ENCODE peak calls at places on chromosomes 2 and 18, in eight cellular contexts. One of them, this sample, is unnamed. For H3K4me1, the result is how much of the 10 kb centered on the place peaks cover.

GRCh38 chr2:9228781-9229469 is 22.3 kb downstream of the ASAP2 start:
- DNase-seq in astrocyte: no peak
- DNase-seq in PC-9: no peak
- DNase-seq in heart left ventricle: no peak
- DNase-seq in small intestine: no peak
- DNase-seq in MM.1S: no peak
- DNase-seq in body of pancreas: no peak
- DNase-seq in CD4-positive, CD25-positive, alpha-beta regulatory T cell: no peak
- DNase-seq in this sample: no peak

GRCh38 chr18:49510393-49511115 is 23.5 kb upstream of the C18orf32 start:
- DNase-seq in small intestine: peak
- DNase-seq in CD4-positive, CD25-positive, alpha-beta regulatory T cell: peak
- DNase-seq in astrocyte: no peak
- DNase-seq in body of pancreas: peak
- DNase-seq in heart left ventricle: peak
- DNase-seq in PC-9: peak
- DNase-seq in MM.1S: peak
- DNase-seq in this sample: no peak

GRCh38 chr2:199223791-199224190 is 233.9 kb downstream of the SATB2 start:
- DNase-seq in small intestine: peak
- DNase-seq in body of pancreas: no peak
- DNase-seq in MM.1S: no peak
- DNase-seq in PC-9: peak
- DNase-seq in astrocyte: peak
- DNase-seq in CD4-positive, CD25-positive, alpha-beta regulatory T cell: no peak
- DNase-seq in heart left ventricle: no peak
- DNase-seq in this sample: no peak

GRCh38 chr2:223973606-223974005 is 16.3 kb downstream of the MRPL44 start:
- DNase-seq in CD4-positive, CD25-positive, alpha-beta regulatory T cell: no peak
- DNase-seq in PC-9: no peak
- DNase-seq in astrocyte: no peak
- DNase-seq in MM.1S: no peak
- DNase-seq in small intestine: no peak
- DNase-seq in heart left ventricle: no peak
- DNase-seq in body of pancreas: no peak
- DNase-seq in this sample: no peak

GRCh38 chr2:73059106-73059505 is 12.4 kb downstream of the SFXN5 start:
- DNase-seq in astrocyte: no peak
- DNase-seq in heart left ventricle: no peak
- DNase-seq in MM.1S: no peak
- DNase-seq in CD4-positive, CD25-positive, alpha-beta regulatory T cell: no peak
- DNase-seq in PC-9: no peak
- DNase-seq in body of pancreas: no peak
- DNase-seq in small intestine: no peak
- DNase-seq in this sample: no peak

GRCh38 chr18:55541571-55541970 is 46.4 kb downstream of the TCF4 start:
- DNase-seq in astrocyte: no peak
- DNase-seq in MM.1S: no peak
- DNase-seq in heart left ventricle: no peak
- DNase-seq in body of pancreas: no peak
- DNase-seq in CD4-positive, CD25-positive, alpha-beta regulatory T cell: no peak
- DNase-seq in PC-9: no peak
- DNase-seq in small intestine: no peak
- DNase-seq in this sample: no peak

GRCh38 chr2:75221872-75222271 is 22.6 kb upstream of the TACR1 start:
- DNase-seq in heart left ventricle: no peak
- DNase-seq in PC-9: no peak
- DNase-seq in MM.1S: no peak
- DNase-seq in small intestine: no peak
- DNase-seq in astrocyte: peak
- DNase-seq in body of pancreas: no peak
- DNase-seq in CD4-positive, CD25-positive, alpha-beta regulatory T cell: no peak
- DNase-seq in this sample: no peak

GRCh38 chr2:208820289-208820688 is 413.7 kb downstream of the PTH2R start:
- DNase-seq in CD4-positive, CD25-positive, alpha-beta regulatory T cell: no peak
- DNase-seq in small intestine: no peak
- DNase-seq in PC-9: no peak
- DNase-seq in MM.1S: peak
- DNase-seq in heart left ventricle: no peak
- DNase-seq in body of pancreas: no peak
- DNase-seq in astrocyte: no peak
- DNase-seq in this sample: no peak

GRCh38 chr2:100470898-100471514 is 724 bp downstream of the NMS start:
- DNase-seq in CD4-positive, CD25-positive, alpha-beta regulatory T cell: no peak
- DNase-seq in heart left ventricle: no peak
- DNase-seq in PC-9: no peak
- DNase-seq in small intestine: no peak
- DNase-seq in body of pancreas: no peak
- DNase-seq in MM.1S: no peak
- DNase-seq in astrocyte: no peak
- DNase-seq in this sample: no peak

GRCh38 chr2:166373951-166374350 is 1.8 kb downstream of the SCN9A start:
- DNase-seq in PC-9: peak
- DNase-seq in astrocyte: peak
- DNase-seq in small intestine: no peak
- DNase-seq in MM.1S: peak
- DNase-seq in body of pancreas: no peak
- DNase-seq in heart left ventricle: no peak
- DNase-seq in CD4-positive, CD25-positive, alpha-beta regulatory T cell: no peak
- DNase-seq in this sample: no peak

GRCh38 chr2:166375205-166375735 is 474 bp downstream of the SCN9A start:
- DNase-seq in astrocyte: peak
- DNase-seq in heart left ventricle: no peak
- DNase-seq in small intestine: no peak
- DNase-seq in PC-9: no peak
- DNase-seq in MM.1S: peak
- DNase-seq in CD4-positive, CD25-positive, alpha-beta regulatory T cell: no peak
- DNase-seq in body of pancreas: no peak
- DNase-seq in this sample: no peak

GRCh38 chr2:166375736-166376487 is at the start of gene SCN9A:
- DNase-seq in body of pancreas: peak
- DNase-seq in MM.1S: peak
- DNase-seq in heart left ventricle: peak
- DNase-seq in PC-9: peak
- DNase-seq in CD4-positive, CD25-positive, alpha-beta regulatory T cell: no peak
- DNase-seq in small intestine: peak
- DNase-seq in astrocyte: peak
- DNase-seq in this sample: peak

GRCh38 chr2:166376488-166376828 is 714 bp upstream of the SCN9A start:
- DNase-seq in small intestine: no peak
- DNase-seq in heart left ventricle: peak
- DNase-seq in MM.1S: peak
- DNase-seq in PC-9: no peak
- DNase-seq in body of pancreas: no peak
- DNase-seq in astrocyte: no peak
- DNase-seq in CD4-positive, CD25-positive, alpha-beta regulatory T cell: no peak
- DNase-seq in this sample: no peak

DNA sequence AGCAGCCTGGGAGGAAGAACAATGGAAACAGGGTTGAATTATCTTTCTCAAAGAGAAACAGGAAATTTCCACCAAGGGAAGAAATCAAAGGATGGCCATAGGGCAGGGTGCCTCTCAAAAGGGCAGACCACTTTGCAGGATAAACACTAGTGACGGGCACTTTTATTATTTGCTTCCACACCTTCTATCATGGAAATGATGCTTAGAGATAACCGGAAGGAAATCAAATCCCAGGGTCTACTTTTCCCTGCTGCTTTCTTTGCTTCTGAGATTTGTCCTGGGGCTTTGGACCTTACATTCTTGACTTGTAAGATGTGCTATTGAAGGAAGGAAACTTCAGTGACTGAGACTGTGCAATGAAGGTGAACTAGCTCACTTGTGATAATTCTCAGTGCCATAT is 1.1 kb upstream of the SCN9A start:
- DNase-seq in small intestine: no peak
- DNase-seq in CD4-positive, CD25-positive, alpha-beta regulatory T cell: no peak
- DNase-seq in MM.1S: no peak
- DNase-seq in heart left ventricle: no peak
- DNase-seq in PC-9: no peak
- DNase-seq in body of pancreas: no peak
- DNase-seq in astrocyte: no peak
- DNase-seq in this sample: no peak
- H3K4me3 ChIP-seq in small intestine: no peak
- H3K4me3 ChIP-seq in CD4-positive, CD25-positive, alpha-beta regulatory T cell: no peak
- H3K4me3 ChIP-seq in MM.1S: no peak
- H3K4me3 ChIP-seq in heart left ventricle: peak
- H3K4me3 ChIP-seq in PC-9: no peak
- H3K4me3 ChIP-seq in body of pancreas: no peak
- H3K4me3 ChIP-seq in astrocyte: peak
- H3K4me3 ChIP-seq in this sample: no peak

GRCh38 chr18:23537274-23537673 is 34.0 kb downstream of the RMC1 start:
- DNase-seq in PC-9: no peak
- DNase-seq in CD4-positive, CD25-positive, alpha-beta regulatory T cell: no peak
- DNase-seq in heart left ventricle: no peak
- DNase-seq in small intestine: no peak
- DNase-seq in body of pancreas: no peak
- DNase-seq in astrocyte: no peak
- DNase-seq in MM.1S: no peak
- DNase-seq in this sample: no peak
- H3K27ac ChIP-seq in PC-9: no peak
- H3K27ac ChIP-seq in CD4-positive, CD25-positive, alpha-beta regulatory T cell: no peak
- H3K27ac ChIP-seq in heart left ventricle: no peak
- H3K27ac ChIP-seq in small intestine: no peak
- H3K27ac ChIP-seq in body of pancreas: no peak
- H3K27ac ChIP-seq in astrocyte: no peak
- H3K27ac ChIP-seq in MM.1S: no peak
- H3K27ac ChIP-seq in this sample: no peak

GRCh38 chr2:62204998-62205496 is 9.1 kb downstream of the B3GNT2 start:
- DNase-seq in PC-9: no peak
- DNase-seq in heart left ventricle: no peak
- DNase-seq in CD4-positive, CD25-positive, alpha-beta regulatory T cell: no peak
- DNase-seq in astrocyte: no peak
- DNase-seq in MM.1S: no peak
- DNase-seq in small intestine: no peak
- DNase-seq in body of pancreas: no peak
- DNase-seq in this sample: no peak

GRCh38 chr2:62203459-62203858 is 7.5 kb downstream of the B3GNT2 start:
- DNase-seq in PC-9: no peak
- DNase-seq in heart left ventricle: no peak
- DNase-seq in small intestine: no peak
- DNase-seq in MM.1S: no peak
- DNase-seq in body of pancreas: no peak
- DNase-seq in CD4-positive, CD25-positive, alpha-beta regulatory T cell: no peak
- DNase-seq in astrocyte: no peak
- DNase-seq in this sample: no peak

GRCh38 chr2:62206024-62206423 is 10.1 kb downstream of the B3GNT2 start:
- DNase-seq in heart left ventricle: no peak
- DNase-seq in astrocyte: no peak
- DNase-seq in CD4-positive, CD25-positive, alpha-beta regulatory T cell: no peak
- DNase-seq in small intestine: no peak
- DNase-seq in body of pancreas: no peak
- DNase-seq in PC-9: no peak
- DNase-seq in MM.1S: no peak
- DNase-seq in this sample: no peak

GRCh38 chr2:62207480-62207879 is 11.6 kb downstream of the B3GNT2 start:
- DNase-seq in astrocyte: no peak
- DNase-seq in body of pancreas: no peak
- DNase-seq in CD4-positive, CD25-positive, alpha-beta regulatory T cell: no peak
- DNase-seq in heart left ventricle: no peak
- DNase-seq in MM.1S: no peak
- DNase-seq in PC-9: no peak
- DNase-seq in small intestine: no peak
- DNase-seq in this sample: no peak

DNA sequence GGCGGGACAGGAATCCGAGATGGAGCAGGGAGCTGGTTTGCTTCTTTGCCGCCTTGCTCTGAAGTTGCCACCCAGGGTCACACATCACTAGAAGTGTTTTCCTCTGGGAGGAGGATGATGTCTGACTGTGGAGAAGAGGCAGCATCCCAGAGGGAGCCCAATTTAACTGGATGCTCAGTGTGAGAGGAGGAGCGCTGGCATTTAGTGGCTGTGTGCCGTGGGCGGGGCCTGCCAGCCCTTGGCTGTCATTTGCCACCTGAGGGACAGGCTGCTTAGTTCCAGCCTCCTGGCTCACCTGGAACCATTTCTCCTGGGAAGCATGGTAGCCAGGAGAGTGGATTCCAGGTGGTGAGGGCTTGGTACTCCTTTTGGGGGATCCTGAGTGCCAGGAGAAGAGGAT is 9.6 kb downstream of the B3GNT2 start:
- DNase-seq in PC-9: no peak
- DNase-seq in heart left ventricle: no peak
- DNase-seq in small intestine: no peak
- DNase-seq in MM.1S: no peak
- DNase-seq in body of pancreas: no peak
- DNase-seq in astrocyte: no peak
- DNase-seq in CD4-positive, CD25-positive, alpha-beta regulatory T cell: no peak
- DNase-seq in this sample: no peak
- H3K4me1 ChIP-seq in PC-9: under half
- H3K4me1 ChIP-seq in heart left ventricle: under half
- H3K4me1 ChIP-seq in small intestine: under half
- H3K4me1 ChIP-seq in MM.1S: under half
- H3K4me1 ChIP-seq in body of pancreas: half or more
- H3K4me1 ChIP-seq in astrocyte: under half
- H3K4me1 ChIP-seq in CD4-positive, CD25-positive, alpha-beta regulatory T cell: half or more
- H3K4me1 ChIP-seq in this sample: under half

DNA sequence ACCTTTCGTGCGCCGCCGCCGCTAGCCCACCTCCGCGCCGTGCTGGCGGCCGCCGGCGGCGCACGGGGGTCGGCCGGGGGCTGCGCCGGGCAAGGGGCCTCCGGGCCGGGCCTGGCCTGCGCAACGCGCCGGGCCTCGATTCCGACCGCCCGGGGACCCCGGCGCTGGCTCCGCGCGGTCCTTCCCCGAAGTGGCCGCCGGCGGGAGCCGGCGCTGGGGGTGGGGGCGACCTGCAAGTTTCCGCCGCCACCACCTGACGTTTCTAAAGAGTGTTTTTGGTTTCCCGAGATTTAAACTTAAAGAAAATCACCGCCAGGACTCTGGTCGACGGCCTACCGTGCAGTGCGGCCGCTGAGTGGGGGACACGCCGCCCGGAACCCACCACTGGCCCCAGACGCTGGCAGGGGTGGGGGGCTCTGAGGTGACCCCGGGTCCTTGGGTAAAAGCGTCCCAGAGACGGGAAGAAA is 3.8 kb upstream of the GATA6 start:
- DNase-seq in body of pancreas: peak
- DNase-seq in heart left ventricle: no peak
- DNase-seq in PC-9: no peak
- DNase-seq in astrocyte: no peak
- DNase-seq in CD4-positive, CD25-positive, alpha-beta regulatory T cell: no peak
- DNase-seq in small intestine: no peak
- DNase-seq in MM.1S: no peak
- DNase-seq in this sample: no peak
- H3K4me3 ChIP-seq in body of pancreas: peak
- H3K4me3 ChIP-seq in heart left ventricle: peak
- H3K4me3 ChIP-seq in PC-9: no peak
- H3K4me3 ChIP-seq in astrocyte: no peak
- H3K4me3 ChIP-seq in CD4-positive, CD25-positive, alpha-beta regulatory T cell: no peak
- H3K4me3 ChIP-seq in small intestine: peak
- H3K4me3 ChIP-seq in MM.1S: no peak
- H3K4me3 ChIP-seq in this sample: peak

This sample was measured in aorta.